ENCODE peak calls at places on chromosomes 3 and 15, in six cellular contexts. Q is transverse colon, B is GM23338, Z is mucosa of descending colon, R is neural progenitor cell, K is coronary artery. Y is an unnamed sample.

GRCh38 chr3:33146791-33147445 is 33.1 kb downstream of the CRTAP start:
- DNase-seq in Q (no peak), B (peak), Z (no peak), R (no peak), K (no peak), Y (no peak)

GRCh38 chr15:73392025-73392424 is 23.3 kb upstream of the HCN4 start:
- DNase-seq in Q (no peak), B (no peak), Z (no peak), R (no peak), K (no peak), Y (no peak)

GRCh38 chr3:151660890-151661289 is 72.8 kb upstream of the AADACL2 start:
- DNase-seq in Q (no peak), B (no peak), Z (no peak), R (no peak), K (no peak), Y (no peak)

GRCh38 chr3:146403792-146404191 is 65.6 kb downstream of the PLSCR2 start:
- DNase-seq in Q (no peak), B (no peak), Z (no peak), R (no peak), K (no peak), Y (no peak)

GRCh38 chr3:136979684-136980083 is 21.9 kb downstream of the IL20RB start:
- DNase-seq in Q (no peak), B (no peak), Z (no peak), R (no peak), K (no peak), Y (no peak)

GRCh38 chr15:29124581-29125381 is 144.8 kb downstream of the NSMCE3 start:
- DNase-seq in Q (no peak), B (peak), Z (peak), R (peak), K (no peak), Y (peak)

GRCh38 chr3:140822381-140823047 is 119.1 kb upstream of the SLC25A36 start:
- DNase-seq in Q (no peak), B (peak), Z (no peak), R (no peak), K (no peak), Y (no peak)

GRCh38 chr3:146491303-146491702 is 21.9 kb upstream of the PLSCR2 start:
- DNase-seq in Q (no peak), B (no peak), Z (no peak), R (no peak), K (no peak), Y (no peak)

GRCh38 chr3:152556731-152557254 is 278.1 kb upstream of the P2RY1 start:
- DNase-seq in Q (no peak), B (no peak), Z (no peak), R (no peak), K (no peak), Y (no peak)

GRCh38 chr3:119930286-119930685 is 148.4 kb downstream of the NR1I2 start:
- DNase-seq in Q (no peak), B (no peak), Z (no peak), R (no peak), K (no peak), Y (no peak)

GRCh38 chr3:189304465-189305341 is 132.9 kb downstream of the TPRG1 start:
- DNase-seq in Q (peak), B (peak), Z (peak), R (no peak), K (no peak), Y (no peak)

GRCh38 chr3:52321481-52321880 is 5.4 kb downstream of the DNAH1 start:
- DNase-seq in Q (no peak), B (no peak), Z (peak), R (no peak), K (no peak), Y (no peak)

GRCh38 chr3:173733029-173733652 is 335.6 kb downstream of the NLGN1 start:
- DNase-seq in Q (no peak), B (peak), Z (no peak), R (no peak), K (no peak), Y (no peak)

GRCh38 chr15:90000175-90000923 is 775 bp upstream of the ZNF710 start:
- DNase-seq in Q (peak), B (peak), Z (peak), R (peak), K (no peak), Y (peak)

GRCh38 chr3:151837057-151837456 is 23.1 kb downstream of the AADAC start:
- DNase-seq in Q (no peak), B (peak), Z (no peak), R (peak), K (no peak), Y (no peak)

GRCh38 chr3:66350601-66351000 is 129.8 kb downstream of the SLC25A26 start:
- DNase-seq in Q (no peak), B (no peak), Z (no peak), R (no peak), K (no peak), Y (no peak)

GRCh38 chr3:55285156-55285555 is 201.9 kb downstream of the WNT5A start:
- DNase-seq in Q (no peak), B (no peak), Z (no peak), R (no peak), K (no peak), Y (no peak)

GRCh38 chr3:42515976-42516375 is 13.5 kb downstream of the VIPR1 start:
- DNase-seq in Q (peak), B (no peak), Z (no peak), R (no peak), K (no peak), Y (no peak)

GRCh38 chr3:120820748-120821147 is 78.2 kb downstream of the GTF2E1 start:
- DNase-seq in Q (peak), B (no peak), Z (no peak), R (no peak), K (no peak), Y (no peak)

GRCh38 chr3:121749276-121750086 is at the start of gene GOLGB1:
- DNase-seq in Q (peak), B (peak), Z (peak), R (peak), K (peak), Y (peak)

GRCh38 chr3:126424751-126425150 is 30.0 kb downstream of the CFAP100 start:
- DNase-seq in Q (no peak), B (no peak), Z (no peak), R (no peak), K (no peak), Y (no peak)

GRCh38 chr3:58323795-58324674 is 8.7 kb upstream of the PXK start:
- DNase-seq in Q (no peak), B (no peak), Z (no peak), R (no peak), K (no peak), Y (no peak)

GRCh38 chr3:105367063-105367405 is 325 bp downstream of the ALCAM start:
- DNase-seq in Q (peak), B (peak), Z (peak), R (peak), K (peak), Y (peak)

GRCh38 chr15:80988148-80988796 is 1.3 kb downstream of the MESD start:
- DNase-seq in Q (no peak), B (no peak), Z (no peak), R (no peak), K (no peak), Y (no peak)

GRCh38 chr3:99931059-99931458 is 113.4 kb downstream of the CMSS1 start:
- DNase-seq in Q (no peak), B (no peak), Z (no peak), R (no peak), K (no peak), Y (no peak)

GRCh38 chr3:152683521-152683999 is 151.4 kb upstream of the P2RY1 start:
- DNase-seq in Q (no peak), B (no peak), Z (peak), R (no peak), K (no peak), Y (no peak)

GRCh38 chr3:11592460-11593298 is 51.0 kb downstream of the VGLL4 start:
- DNase-seq in Q (no peak), B (no peak), Z (no peak), R (no peak), K (no peak), Y (no peak)

GRCh38 chr3:111315911-111316310 is 226.1 kb upstream of the CD96 start:
- DNase-seq in Q (no peak), B (no peak), Z (no peak), R (no peak), K (no peak), Y (no peak)

GRCh38 chr15:58690703-58691102 is 58.8 kb downstream of the ADAM10 start:
- DNase-seq in Q (no peak), B (no peak), Z (no peak), R (no peak), K (no peak), Y (no peak)

GRCh38 chr3:193214445-193214844 is 26.6 kb upstream of the PLAAT1 start:
- DNase-seq in Q (no peak), B (no peak), Z (no peak), R (no peak), K (no peak), Y (no peak)

GRCh38 chr3:144129536-144130214 is 158.1 kb downstream of the DIPK2A start:
- DNase-seq in Q (no peak), B (no peak), Z (no peak), R (no peak), K (no peak), Y (peak)

GRCh38 chr3:123353227-123353851 is 95.6 kb downstream of the ADCY5 start:
- DNase-seq in Q (no peak), B (no peak), Z (no peak), R (no peak), K (no peak), Y (no peak)

GRCh38 chr3:150407818-150408231 is 273 bp upstream of the TSC22D2 start:
- DNase-seq in Q (peak), B (peak), Z (no peak), R (no peak), K (no peak), Y (no peak)

GRCh38 chr15:69565066-69565465 is 112.4 kb downstream of the RPLP1 start:
- DNase-seq in Q (no peak), B (no peak), Z (no peak), R (no peak), K (no peak), Y (no peak)

GRCh38 chr3:57822686-57823085 is 66.6 kb downstream of the SLMAP start:
- DNase-seq in Q (no peak), B (no peak), Z (no peak), R (no peak), K (no peak), Y (no peak)

GRCh38 chr3:153835540-153835939 is 285.6 kb upstream of the ARHGEF26 start:
- DNase-seq in Q (no peak), B (peak), Z (no peak), R (no peak), K (no peak), Y (no peak)
- TF ChIP-seq CTCF in Q (no peak), B (peak), Z (no peak), R (peak), K (no peak), Y (no peak)

DNA sequence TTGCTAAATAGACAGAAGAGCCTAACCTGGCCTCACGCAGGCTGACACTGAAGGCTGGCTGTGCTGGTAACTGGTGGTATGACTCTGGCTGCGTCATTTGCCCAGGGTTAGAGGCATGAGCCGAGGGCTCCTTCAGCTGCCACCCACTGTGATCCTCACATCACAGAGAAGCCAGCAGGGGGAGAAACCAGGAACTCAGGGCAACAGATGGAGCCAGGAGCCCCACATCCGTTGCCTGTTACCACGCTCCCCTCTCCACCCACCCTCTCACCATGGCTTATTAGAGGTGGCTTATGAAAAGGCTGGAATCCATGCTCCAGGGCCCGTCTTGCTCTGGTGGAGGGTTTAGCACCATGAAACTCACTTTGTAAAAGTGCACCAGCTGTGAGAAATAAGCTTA is 60.7 kb downstream of the ASB7 start:
- DNase-seq in Q (no peak), B (peak), Z (no peak), R (peak), K (no peak), Y (peak)
- TF ChIP-seq CTCF in Q (no peak), B (peak), Z (no peak), R (peak), K (no peak), Y (no peak)

DNA sequence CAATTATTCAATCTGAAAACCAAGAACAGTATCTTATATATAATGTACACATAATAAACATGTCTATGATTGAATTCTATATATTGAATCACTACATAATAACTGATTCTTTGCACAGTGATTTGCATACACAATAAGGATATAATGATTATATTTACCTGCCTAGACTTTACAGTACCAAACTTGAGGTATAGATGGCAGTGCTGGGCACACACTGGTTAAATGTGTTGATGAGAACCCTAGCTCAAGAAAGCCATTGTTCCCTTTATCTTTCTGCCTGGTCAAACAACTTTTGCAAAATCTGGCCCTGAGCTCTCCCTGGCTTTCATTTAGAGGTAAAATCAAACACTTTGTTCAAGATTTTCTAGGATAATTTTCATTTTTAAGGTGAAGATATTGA is 697.7 kb downstream of the TUSC7 start:
- DNase-seq in Q (no peak), B (peak), Z (no peak), R (peak), K (no peak), Y (no peak)
- TF ChIP-seq CTCF in Q (peak), B (peak), Z (no peak), R (peak), K (no peak), Y (peak)

DNA sequence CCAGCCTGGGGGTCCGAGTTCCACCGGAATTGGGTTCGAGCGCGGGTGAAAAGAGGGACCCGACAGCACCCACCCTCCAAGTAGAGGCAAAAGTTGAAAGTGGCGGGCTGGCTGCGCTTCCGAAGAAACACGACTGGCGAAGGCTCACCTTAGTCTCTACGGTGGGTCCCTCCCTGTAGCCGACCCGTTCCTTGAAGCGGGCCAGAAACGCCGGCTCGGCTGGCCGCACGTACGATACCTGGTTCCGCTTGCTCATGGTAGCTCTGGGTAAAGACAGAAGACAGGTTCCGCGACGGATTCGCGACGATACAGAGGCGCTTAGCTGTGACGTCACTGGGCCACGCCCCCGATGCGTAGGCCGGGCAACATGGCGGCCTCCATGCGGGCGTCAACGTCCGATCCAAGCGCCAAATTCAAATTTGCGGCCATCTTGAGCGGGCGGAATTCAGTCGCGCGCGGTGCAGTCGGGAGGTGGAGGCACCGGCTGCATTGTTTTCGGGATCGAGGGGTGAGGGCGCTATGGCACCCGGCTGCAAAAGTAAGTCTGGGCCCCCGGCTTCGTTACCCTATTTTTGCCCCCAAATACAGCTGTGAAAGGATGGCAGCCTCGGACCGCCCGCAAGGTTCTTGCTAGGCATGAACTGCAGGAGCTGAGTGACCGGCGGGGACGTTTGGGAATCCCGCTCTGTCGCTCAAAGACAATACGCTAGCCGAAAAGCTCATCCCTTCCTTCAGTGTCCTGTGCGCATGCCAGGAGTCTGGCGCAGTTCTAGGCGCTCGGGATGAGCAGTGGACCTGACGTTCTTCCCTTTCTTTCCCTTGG is at the start of the genes KIAA1143 and KIF15:
- DNase-seq in Q (peak), B (peak), Z (peak), R (peak), K (peak), Y (peak)
- TF ChIP-seq CTCF in Q (no peak), B (peak), Z (no peak), R (peak), K (no peak), Y (no peak)

DNA sequence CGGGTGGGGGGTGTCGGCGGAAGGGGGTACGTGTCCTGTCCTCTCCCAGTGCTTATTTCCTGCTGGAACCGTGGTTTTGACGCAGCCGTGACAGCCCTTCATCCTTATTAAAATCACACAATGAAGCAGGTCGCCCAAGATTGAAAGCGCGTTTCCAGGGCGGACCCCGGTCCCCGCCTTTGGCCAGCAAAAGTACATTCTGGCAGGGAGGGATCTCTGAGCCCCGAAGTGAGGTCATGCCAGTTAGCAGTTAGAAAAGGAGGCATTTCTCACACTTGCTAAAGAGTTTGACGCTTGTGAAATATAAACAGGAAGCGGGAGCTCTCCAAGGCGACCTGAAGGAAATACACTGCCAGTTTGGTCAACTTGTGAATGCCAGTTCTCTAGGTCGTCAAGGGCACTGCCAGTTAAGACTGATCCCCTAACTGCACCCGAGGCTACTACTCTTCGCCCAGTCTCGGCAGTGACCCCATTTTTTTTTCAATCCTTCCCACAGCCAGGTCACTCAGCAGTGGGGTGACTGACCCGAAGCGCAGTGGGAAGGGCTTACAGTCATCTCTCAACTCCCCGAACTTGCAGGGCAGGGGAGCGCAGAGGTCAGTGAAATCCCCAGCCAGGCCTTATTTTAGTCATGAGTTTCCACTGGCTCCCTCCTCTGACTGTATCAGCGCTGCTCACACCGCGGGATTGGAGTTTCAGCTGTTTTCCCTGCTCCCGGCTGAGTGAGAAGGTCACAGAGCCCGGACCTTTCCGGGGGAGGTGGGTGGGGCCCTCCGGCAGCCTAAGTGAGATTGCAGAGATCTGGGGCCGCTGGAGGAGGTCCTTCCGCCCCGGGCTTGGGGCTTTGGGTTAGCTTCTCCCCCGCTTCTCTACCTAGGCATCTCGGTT is 2.0 kb upstream of the BHLHE40 start:
- DNase-seq in Q (peak), B (peak), Z (peak), R (peak), K (peak), Y (no peak)
- TF ChIP-seq CTCF in Q (no peak), B (no peak), Z (no peak), R (no peak), K (no peak), Y (no peak)

GRCh38 chr15:93109370-93110105 is 20.5 kb upstream of the RGMA start:
- DNase-seq in Q (no peak), B (peak), Z (no peak), R (peak), K (no peak), Y (no peak)
- TF ChIP-seq CTCF in Q (no peak), B (no peak), Z (no peak), R (no peak), K (no peak), Y (no peak)

GRCh38 chr3:115659861-115660260 is 36.6 kb downstream of the GAP43 start:
- DNase-seq in Q (no peak), B (no peak), Z (no peak), R (no peak), K (no peak), Y (no peak)

GRCh38 chr3:115658032-115658336 is 34.7 kb downstream of the GAP43 start:
- DNase-seq in Q (no peak), B (no peak), Z (no peak), R (no peak), K (no peak), Y (no peak)

GRCh38 chr3:115659253-115659652 is 35.9 kb downstream of the GAP43 start:
- DNase-seq in Q (no peak), B (no peak), Z (no peak), R (no peak), K (no peak), Y (no peak)

GRCh38 chr3:115657168-115657567 is 33.9 kb downstream of the GAP43 start:
- DNase-seq in Q (no peak), B (peak), Z (no peak), R (no peak), K (no peak), Y (no peak)

DNA sequence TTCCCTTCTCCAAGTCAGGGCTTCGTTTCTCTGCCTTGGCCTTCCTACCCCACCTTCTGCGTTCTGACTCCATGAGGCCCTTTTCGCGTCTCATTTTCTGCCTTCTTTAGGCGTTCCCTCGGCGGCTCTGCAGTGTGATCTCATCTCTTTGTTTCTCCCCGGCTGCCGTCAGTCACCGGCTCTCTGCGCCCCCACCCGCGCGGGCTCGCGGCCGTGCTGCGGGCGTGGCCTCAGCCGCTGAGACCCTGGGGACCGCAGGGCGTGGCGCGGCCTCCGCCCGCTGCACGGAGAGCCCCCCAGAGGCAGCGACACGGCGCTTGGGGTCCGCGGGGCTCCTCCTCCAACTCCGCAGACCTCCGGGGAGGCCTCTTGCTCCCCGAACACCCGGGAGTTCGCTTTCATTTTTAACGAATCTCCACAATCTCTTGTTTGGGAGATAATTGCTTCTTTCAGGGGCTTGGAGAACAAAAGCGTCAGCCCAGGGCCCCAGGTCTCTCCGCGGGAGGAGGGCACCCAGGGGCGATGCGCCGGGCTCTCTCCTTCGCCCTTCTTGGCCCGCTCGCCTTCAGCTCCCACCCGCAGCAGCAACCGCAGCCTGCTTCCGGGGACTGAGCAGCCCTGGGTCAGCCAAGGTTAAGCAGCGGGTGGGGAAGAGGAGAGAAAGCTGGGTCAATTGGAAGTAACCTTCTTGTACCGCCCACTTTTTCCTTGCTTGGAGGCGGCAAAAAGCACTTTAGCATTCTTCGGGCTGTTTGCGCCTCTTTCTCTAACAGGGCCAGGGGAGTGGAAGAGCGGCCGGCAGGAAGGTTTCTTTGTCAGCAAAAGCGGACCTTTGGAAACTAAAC is 35.2 kb downstream of the GAP43 start:
- DNase-seq in Q (peak), B (peak), Z (peak), R (peak), K (peak), Y (peak)
- TF ChIP-seq CTCF in Q (no peak), B (no peak), Z (no peak), R (no peak), K (no peak), Y (no peak)

Y was measured in glutamatergic neuron.